ENCODE peak calls at places on chromosomes 1 and 21, in five cellular contexts. One of them, this sample, is unnamed.

GRCh38 chr1:246106342-246106763 is 400.7 kb downstream of the SMYD3 start:
- DNase-seq in mesendoderm: no peak
- DNase-seq in stimulated activated CD4-positive, alpha-beta T cell treated with anti-CD3 and anti-CD28 coated beads, Interleukin-1b, Interleukin-23, amount 100 ng/mL, for 1 hour: no peak
- DNase-seq in HAP-1: no peak
- DNase-seq in amniotic stem cell: no peak
- DNase-seq in this sample: no peak

GRCh38 chr1:230905733-230906132 is 37.4 kb upstream of the C1orf198 start:
- DNase-seq in mesendoderm: no peak
- DNase-seq in stimulated activated CD4-positive, alpha-beta T cell treated with anti-CD3 and anti-CD28 coated beads, Interleukin-1b, Interleukin-23, amount 100 ng/mL, for 1 hour: no peak
- DNase-seq in HAP-1: no peak
- DNase-seq in amniotic stem cell: no peak
- DNase-seq in this sample: no peak

GRCh38 chr21:16250282-16250681 is 520.5 kb downstream of the USP25 start:
- DNase-seq in mesendoderm: no peak
- DNase-seq in stimulated activated CD4-positive, alpha-beta T cell treated with anti-CD3 and anti-CD28 coated beads, Interleukin-1b, Interleukin-23, amount 100 ng/mL, for 1 hour: no peak
- DNase-seq in HAP-1: no peak
- DNase-seq in amniotic stem cell: no peak
- DNase-seq in this sample: no peak

GRCh38 chr1:36223373-36223995 is 759 bp upstream of the THRAP3 start:
- DNase-seq in mesendoderm: peak
- DNase-seq in stimulated activated CD4-positive, alpha-beta T cell treated with anti-CD3 and anti-CD28 coated beads, Interleukin-1b, Interleukin-23, amount 100 ng/mL, for 1 hour: no peak
- DNase-seq in HAP-1: peak
- DNase-seq in amniotic stem cell: no peak
- DNase-seq in this sample: no peak

GRCh38 chr1:76186617-76187016 is 112.1 kb downstream of the ST6GALNAC3 start:
- DNase-seq in mesendoderm: no peak
- DNase-seq in stimulated activated CD4-positive, alpha-beta T cell treated with anti-CD3 and anti-CD28 coated beads, Interleukin-1b, Interleukin-23, amount 100 ng/mL, for 1 hour: no peak
- DNase-seq in HAP-1: no peak
- DNase-seq in amniotic stem cell: no peak
- DNase-seq in this sample: no peak

GRCh38 chr21:14686466-14687276 is 140.6 kb upstream of the SAMSN1 start:
- DNase-seq in mesendoderm: no peak
- DNase-seq in stimulated activated CD4-positive, alpha-beta T cell treated with anti-CD3 and anti-CD28 coated beads, Interleukin-1b, Interleukin-23, amount 100 ng/mL, for 1 hour: no peak
- DNase-seq in HAP-1: no peak
- DNase-seq in amniotic stem cell: no peak
- DNase-seq in this sample: no peak

GRCh38 chr1:19765623-19766022 is 34.1 kb downstream of the TMCO4 start:
- DNase-seq in mesendoderm: peak
- DNase-seq in stimulated activated CD4-positive, alpha-beta T cell treated with anti-CD3 and anti-CD28 coated beads, Interleukin-1b, Interleukin-23, amount 100 ng/mL, for 1 hour: no peak
- DNase-seq in HAP-1: no peak
- DNase-seq in amniotic stem cell: peak
- DNase-seq in this sample: no peak

GRCh38 chr1:24349891-24350290 is 30.7 kb downstream of the GRHL3 start:
- DNase-seq in mesendoderm: no peak
- DNase-seq in stimulated activated CD4-positive, alpha-beta T cell treated with anti-CD3 and anti-CD28 coated beads, Interleukin-1b, Interleukin-23, amount 100 ng/mL, for 1 hour: no peak
- DNase-seq in HAP-1: no peak
- DNase-seq in amniotic stem cell: no peak
- DNase-seq in this sample: no peak

GRCh38 chr1:155173478-155174333 is at the start of gene TRIM46:
- DNase-seq in mesendoderm: peak
- DNase-seq in stimulated activated CD4-positive, alpha-beta T cell treated with anti-CD3 and anti-CD28 coated beads, Interleukin-1b, Interleukin-23, amount 100 ng/mL, for 1 hour: peak
- DNase-seq in HAP-1: no peak
- DNase-seq in amniotic stem cell: peak
- DNase-seq in this sample: no peak

GRCh38 chr1:35047188-35047858 is 15.6 kb upstream of the ZMYM6 start:
- DNase-seq in mesendoderm: no peak
- DNase-seq in stimulated activated CD4-positive, alpha-beta T cell treated with anti-CD3 and anti-CD28 coated beads, Interleukin-1b, Interleukin-23, amount 100 ng/mL, for 1 hour: no peak
- DNase-seq in HAP-1: no peak
- DNase-seq in amniotic stem cell: peak
- DNase-seq in this sample: peak

GRCh38 chr1:202305168-202305567 is 36.6 kb downstream of the UBE2T start:
- DNase-seq in mesendoderm: no peak
- DNase-seq in stimulated activated CD4-positive, alpha-beta T cell treated with anti-CD3 and anti-CD28 coated beads, Interleukin-1b, Interleukin-23, amount 100 ng/mL, for 1 hour: no peak
- DNase-seq in HAP-1: no peak
- DNase-seq in amniotic stem cell: no peak
- DNase-seq in this sample: no peak

GRCh38 chr1:201750934-201751333 is 78.0 kb upstream of the IPO9 start:
- DNase-seq in mesendoderm: no peak
- DNase-seq in stimulated activated CD4-positive, alpha-beta T cell treated with anti-CD3 and anti-CD28 coated beads, Interleukin-1b, Interleukin-23, amount 100 ng/mL, for 1 hour: no peak
- DNase-seq in HAP-1: no peak
- DNase-seq in amniotic stem cell: peak
- DNase-seq in this sample: no peak

GRCh38 chr1:93735722-93736121 is 54.1 kb upstream of the BCAR3 start:
- DNase-seq in mesendoderm: no peak
- DNase-seq in stimulated activated CD4-positive, alpha-beta T cell treated with anti-CD3 and anti-CD28 coated beads, Interleukin-1b, Interleukin-23, amount 100 ng/mL, for 1 hour: no peak
- DNase-seq in HAP-1: no peak
- DNase-seq in amniotic stem cell: peak
- DNase-seq in this sample: no peak

GRCh38 chr1:155499953-155500621 is 62.5 kb downstream of the ASH1L start:
- DNase-seq in mesendoderm: peak
- DNase-seq in stimulated activated CD4-positive, alpha-beta T cell treated with anti-CD3 and anti-CD28 coated beads, Interleukin-1b, Interleukin-23, amount 100 ng/mL, for 1 hour: no peak
- DNase-seq in HAP-1: peak
- DNase-seq in amniotic stem cell: no peak
- DNase-seq in this sample: no peak

GRCh38 chr1:111656093-111657017 is 36.8 kb downstream of the RAP1A start:
- DNase-seq in mesendoderm: peak
- DNase-seq in stimulated activated CD4-positive, alpha-beta T cell treated with anti-CD3 and anti-CD28 coated beads, Interleukin-1b, Interleukin-23, amount 100 ng/mL, for 1 hour: no peak
- DNase-seq in HAP-1: peak
- DNase-seq in amniotic stem cell: peak
- DNase-seq in this sample: no peak

GRCh38 chr1:98704474-98704873 is 43.0 kb downstream of the SNX7 start:
- DNase-seq in mesendoderm: peak
- DNase-seq in stimulated activated CD4-positive, alpha-beta T cell treated with anti-CD3 and anti-CD28 coated beads, Interleukin-1b, Interleukin-23, amount 100 ng/mL, for 1 hour: no peak
- DNase-seq in HAP-1: peak
- DNase-seq in amniotic stem cell: no peak
- DNase-seq in this sample: no peak

GRCh38 chr1:32031578-32032286 is 18.1 kb downstream of the KHDRBS1 start:
- DNase-seq in mesendoderm: no peak
- DNase-seq in stimulated activated CD4-positive, alpha-beta T cell treated with anti-CD3 and anti-CD28 coated beads, Interleukin-1b, Interleukin-23, amount 100 ng/mL, for 1 hour: no peak
- DNase-seq in HAP-1: peak
- DNase-seq in amniotic stem cell: peak
- DNase-seq in this sample: no peak

GRCh38 chr21:26769613-26770188 is 75.5 kb downstream of the ADAMTS1 start:
- DNase-seq in mesendoderm: peak
- DNase-seq in stimulated activated CD4-positive, alpha-beta T cell treated with anti-CD3 and anti-CD28 coated beads, Interleukin-1b, Interleukin-23, amount 100 ng/mL, for 1 hour: no peak
- DNase-seq in HAP-1: peak
- DNase-seq in amniotic stem cell: peak
- DNase-seq in this sample: no peak

GRCh38 chr21:33443174-33443573 is 36.6 kb downstream of the TMEM50B start:
- DNase-seq in mesendoderm: no peak
- DNase-seq in stimulated activated CD4-positive, alpha-beta T cell treated with anti-CD3 and anti-CD28 coated beads, Interleukin-1b, Interleukin-23, amount 100 ng/mL, for 1 hour: no peak
- DNase-seq in HAP-1: no peak
- DNase-seq in amniotic stem cell: no peak
- DNase-seq in this sample: no peak

GRCh38 chr1:45658171-45658570 is 28.2 kb downstream of the GPBP1L1 start:
- DNase-seq in mesendoderm: no peak
- DNase-seq in stimulated activated CD4-positive, alpha-beta T cell treated with anti-CD3 and anti-CD28 coated beads, Interleukin-1b, Interleukin-23, amount 100 ng/mL, for 1 hour: no peak
- DNase-seq in HAP-1: no peak
- DNase-seq in amniotic stem cell: no peak
- DNase-seq in this sample: no peak

GRCh38 chr1:54300395-54300794 is 100.4 kb downstream of the MRPL37 start:
- DNase-seq in mesendoderm: no peak
- DNase-seq in stimulated activated CD4-positive, alpha-beta T cell treated with anti-CD3 and anti-CD28 coated beads, Interleukin-1b, Interleukin-23, amount 100 ng/mL, for 1 hour: no peak
- DNase-seq in HAP-1: no peak
- DNase-seq in amniotic stem cell: no peak
- DNase-seq in this sample: no peak

GRCh38 chr21:37531402-37532042 is 164.9 kb downstream of the DYRK1A start:
- DNase-seq in mesendoderm: no peak
- DNase-seq in stimulated activated CD4-positive, alpha-beta T cell treated with anti-CD3 and anti-CD28 coated beads, Interleukin-1b, Interleukin-23, amount 100 ng/mL, for 1 hour: no peak
- DNase-seq in HAP-1: no peak
- DNase-seq in amniotic stem cell: no peak
- DNase-seq in this sample: no peak

GRCh38 chr1:10479276-10479675 is 4.5 kb downstream of the PEX14 start:
- DNase-seq in mesendoderm: no peak
- DNase-seq in stimulated activated CD4-positive, alpha-beta T cell treated with anti-CD3 and anti-CD28 coated beads, Interleukin-1b, Interleukin-23, amount 100 ng/mL, for 1 hour: no peak
- DNase-seq in HAP-1: no peak
- DNase-seq in amniotic stem cell: no peak
- DNase-seq in this sample: no peak

GRCh38 chr1:154199563-154199879 is 6.6 kb downstream of the CFAP141 start:
- DNase-seq in mesendoderm: peak
- DNase-seq in stimulated activated CD4-positive, alpha-beta T cell treated with anti-CD3 and anti-CD28 coated beads, Interleukin-1b, Interleukin-23, amount 100 ng/mL, for 1 hour: no peak
- DNase-seq in HAP-1: no peak
- DNase-seq in amniotic stem cell: no peak
- DNase-seq in this sample: no peak

GRCh38 chr1:106798991-106799390 is 257.5 kb upstream of the PRMT6 start:
- DNase-seq in mesendoderm: no peak
- DNase-seq in stimulated activated CD4-positive, alpha-beta T cell treated with anti-CD3 and anti-CD28 coated beads, Interleukin-1b, Interleukin-23, amount 100 ng/mL, for 1 hour: no peak
- DNase-seq in HAP-1: no peak
- DNase-seq in amniotic stem cell: no peak
- DNase-seq in this sample: no peak

GRCh38 chr1:64857347-64857746 is 109.0 kb downstream of the JAK1 start:
- DNase-seq in mesendoderm: no peak
- DNase-seq in stimulated activated CD4-positive, alpha-beta T cell treated with anti-CD3 and anti-CD28 coated beads, Interleukin-1b, Interleukin-23, amount 100 ng/mL, for 1 hour: no peak
- DNase-seq in HAP-1: no peak
- DNase-seq in amniotic stem cell: no peak
- DNase-seq in this sample: no peak

GRCh38 chr1:68112835-68113243 is 62.4 kb upstream of the DIRAS3 start:
- DNase-seq in mesendoderm: no peak
- DNase-seq in stimulated activated CD4-positive, alpha-beta T cell treated with anti-CD3 and anti-CD28 coated beads, Interleukin-1b, Interleukin-23, amount 100 ng/mL, for 1 hour: no peak
- DNase-seq in HAP-1: no peak
- DNase-seq in amniotic stem cell: peak
- DNase-seq in this sample: no peak

GRCh38 chr1:199898654-199899053 is 128.9 kb upstream of the NR5A2 start:
- DNase-seq in mesendoderm: no peak
- DNase-seq in stimulated activated CD4-positive, alpha-beta T cell treated with anti-CD3 and anti-CD28 coated beads, Interleukin-1b, Interleukin-23, amount 100 ng/mL, for 1 hour: no peak
- DNase-seq in HAP-1: no peak
- DNase-seq in amniotic stem cell: no peak
- DNase-seq in this sample: no peak

GRCh38 chr1:21530368-21531016 is 21.3 kb downstream of the ALPL start:
- DNase-seq in mesendoderm: peak
- DNase-seq in stimulated activated CD4-positive, alpha-beta T cell treated with anti-CD3 and anti-CD28 coated beads, Interleukin-1b, Interleukin-23, amount 100 ng/mL, for 1 hour: no peak
- DNase-seq in HAP-1: no peak
- DNase-seq in amniotic stem cell: no peak
- DNase-seq in this sample: no peak

GRCh38 chr1:98523256-98523655 is 138.3 kb upstream of the SNX7 start:
- DNase-seq in mesendoderm: no peak
- DNase-seq in stimulated activated CD4-positive, alpha-beta T cell treated with anti-CD3 and anti-CD28 coated beads, Interleukin-1b, Interleukin-23, amount 100 ng/mL, for 1 hour: no peak
- DNase-seq in HAP-1: no peak
- DNase-seq in amniotic stem cell: no peak
- DNase-seq in this sample: no peak

GRCh38 chr1:21290546-21290944 is 282 bp upstream of the ECE1 start:
- DNase-seq in mesendoderm: no peak
- DNase-seq in stimulated activated CD4-positive, alpha-beta T cell treated with anti-CD3 and anti-CD28 coated beads, Interleukin-1b, Interleukin-23, amount 100 ng/mL, for 1 hour: no peak
- DNase-seq in HAP-1: no peak
- DNase-seq in amniotic stem cell: no peak
- DNase-seq in this sample: no peak

GRCh38 chr1:88180449-88181108 is 503.5 kb upstream of the PKN2 start:
- DNase-seq in mesendoderm: peak
- DNase-seq in stimulated activated CD4-positive, alpha-beta T cell treated with anti-CD3 and anti-CD28 coated beads, Interleukin-1b, Interleukin-23, amount 100 ng/mL, for 1 hour: peak
- DNase-seq in HAP-1: peak
- DNase-seq in amniotic stem cell: peak
- DNase-seq in this sample: no peak

GRCh38 chr1:42298520-42298919 is 36.5 kb downstream of the FOXJ3 start:
- DNase-seq in mesendoderm: no peak
- DNase-seq in stimulated activated CD4-positive, alpha-beta T cell treated with anti-CD3 and anti-CD28 coated beads, Interleukin-1b, Interleukin-23, amount 100 ng/mL, for 1 hour: no peak
- DNase-seq in HAP-1: no peak
- DNase-seq in amniotic stem cell: no peak
- DNase-seq in this sample: no peak

GRCh38 chr21:39137248-39138186 is 45.7 kb downstream of the PSMG1 start:
- DNase-seq in mesendoderm: peak
- DNase-seq in stimulated activated CD4-positive, alpha-beta T cell treated with anti-CD3 and anti-CD28 coated beads, Interleukin-1b, Interleukin-23, amount 100 ng/mL, for 1 hour: no peak
- DNase-seq in HAP-1: no peak
- DNase-seq in amniotic stem cell: no peak
- DNase-seq in this sample: peak

GRCh38 chr1:234583755-234584430 is 26.1 kb downstream of the IRF2BP2 start:
- DNase-seq in mesendoderm: no peak
- DNase-seq in stimulated activated CD4-positive, alpha-beta T cell treated with anti-CD3 and anti-CD28 coated beads, Interleukin-1b, Interleukin-23, amount 100 ng/mL, for 1 hour: no peak
- DNase-seq in HAP-1: no peak
- DNase-seq in amniotic stem cell: no peak
- DNase-seq in this sample: no peak

GRCh38 chr1:231949277-231950122 is 322.9 kb downstream of the DISC1 start:
- DNase-seq in mesendoderm: peak
- DNase-seq in stimulated activated CD4-positive, alpha-beta T cell treated with anti-CD3 and anti-CD28 coated beads, Interleukin-1b, Interleukin-23, amount 100 ng/mL, for 1 hour: no peak
- DNase-seq in HAP-1: no peak
- DNase-seq in amniotic stem cell: no peak
- DNase-seq in this sample: no peak

GRCh38 chr1:8133657-8134430 is 107.7 kb upstream of the ERRFI1 start:
- DNase-seq in mesendoderm: no peak
- DNase-seq in stimulated activated CD4-positive, alpha-beta T cell treated with anti-CD3 and anti-CD28 coated beads, Interleukin-1b, Interleukin-23, amount 100 ng/mL, for 1 hour: no peak
- DNase-seq in HAP-1: no peak
- DNase-seq in amniotic stem cell: peak
- DNase-seq in this sample: peak

GRCh38 chr1:110196917-110197782 is 13.0 kb upstream of the KCNC4 start:
- DNase-seq in mesendoderm: peak
- DNase-seq in stimulated activated CD4-positive, alpha-beta T cell treated with anti-CD3 and anti-CD28 coated beads, Interleukin-1b, Interleukin-23, amount 100 ng/mL, for 1 hour: no peak
- DNase-seq in HAP-1: peak
- DNase-seq in amniotic stem cell: no peak
- DNase-seq in this sample: no peak

GRCh38 chr1:183159960-183160359 is 26.1 kb upstream of the LAMC2 start:
- DNase-seq in mesendoderm: peak
- DNase-seq in stimulated activated CD4-positive, alpha-beta T cell treated with anti-CD3 and anti-CD28 coated beads, Interleukin-1b, Interleukin-23, amount 100 ng/mL, for 1 hour: no peak
- DNase-seq in HAP-1: no peak
- DNase-seq in amniotic stem cell: no peak
- DNase-seq in this sample: no peak

This sample was measured in brain pericyte.